ENCODE peak calls at places on chromosomes 16 and 17, in ten cellular contexts. H is upper lobe of left lung, O is transverse colon, Y is breast epithelium, B is HCT116, C is prostate gland, D is GM23338, X is SK-N-SH, Q is sigmoid colon, G is spleen. T is an unnamed sample.
A peak's percentile ranks its signal among the peaks of the same experiment; 100 is the strongest.

GRCh38 chr17:7435676-7436555 is 681 bp downstream of the TMEM102 start:
- DNase-seq in H (peak; percentile 71), O (peak; percentile 69), Y (peak; percentile 63), B (peak; percentile 29), C (peak; percentile 25), D (peak; percentile 80), X (peak; percentile 57), Q (no peak), G (peak; percentile 90), T (peak; percentile 61)

GRCh38 chr17:81456798-81457197 is 55.8 kb downstream of the ACTG1 start:
- DNase-seq in H (no peak), O (no peak), Y (no peak), B (no peak), C (no peak), D (no peak), X (no peak), Q (no peak), G (no peak), T (no peak)

GRCh38 chr16:8958344-8958808 is 5.3 kb downstream of the USP7 start:
- DNase-seq in H (no peak), O (peak; percentile 52), Y (no peak), B (no peak), C (no peak), D (no peak), X (peak; percentile 62), Q (peak; percentile 76), G (peak; percentile 79), T (no peak)

GRCh38 chr16:13702614-13703013 is 217.3 kb upstream of the ERCC4 start:
- DNase-seq in H (no peak), O (no peak), Y (peak; percentile 50), B (no peak), C (peak; percentile 69), D (no peak), X (no peak), Q (no peak), G (no peak), T (no peak)

GRCh38 chr17:81599719-81600486 is 37.0 kb downstream of the NPLOC4 start:
- DNase-seq in H (no peak), O (peak; percentile 14), Y (no peak), B (no peak), C (no peak), D (peak; percentile 20), X (no peak), Q (peak; percentile 73), G (no peak), T (no peak)

GRCh38 chr16:23754594-23755483 is at the start of gene CHP2:
- DNase-seq in H (no peak), O (peak; percentile 86), Y (no peak), B (no peak), C (no peak), D (peak; percentile 63), X (peak; percentile 58), Q (no peak), G (no peak), T (no peak)

GRCh38 chr16:64478258-64478906 is 643.5 kb downstream of the CDH11 start:
- DNase-seq in H (no peak), O (no peak), Y (no peak), B (no peak), C (peak; percentile 51), D (no peak), X (no peak), Q (no peak), G (no peak), T (no peak)

GRCh38 chr16:86874141-86874540 is 295.8 kb downstream of the FOXL1 start:
- DNase-seq in H (no peak), O (no peak), Y (no peak), B (peak; percentile 6), C (no peak), D (peak; percentile 74), X (peak; percentile 62), Q (no peak), G (no peak), T (no peak)

GRCh38 chr17:63751806-63752205 is 10.2 kb upstream of the STRADA start:
- DNase-seq in H (peak; percentile 49), O (no peak), Y (no peak), B (no peak), C (no peak), D (no peak), X (no peak), Q (no peak), G (no peak), T (no peak)

GRCh38 chr17:58960068-58960467 is 146.6 kb downstream of the TRIM37 start:
- DNase-seq in H (peak; percentile 35), O (no peak), Y (no peak), B (peak; percentile 63), C (peak; percentile 72), D (peak; percentile 50), X (no peak), Q (no peak), G (no peak), T (peak; percentile 26)

GRCh38 chr16:85396879-85397871 is 215.9 kb upstream of the GSE1 start:
- DNase-seq in H (no peak), O (no peak), Y (no peak), B (no peak), C (no peak), D (peak; percentile 54), X (no peak), Q (peak; percentile 65), G (peak; percentile 66), T (no peak)

GRCh38 chr17:29295420-29295819 is 1.5 kb upstream of the NUFIP2 start:
- DNase-seq in H (no peak), O (no peak), Y (no peak), B (no peak), C (no peak), D (no peak), X (no peak), Q (no peak), G (no peak), T (no peak)

GRCh38 chr17:520447-521167 is 168.0 kb upstream of the RPH3AL start:
- DNase-seq in H (peak; percentile 40), O (no peak), Y (no peak), B (no peak), C (no peak), D (peak; percentile 68), X (peak; percentile 41), Q (no peak), G (no peak), T (no peak)

GRCh38 chr17:1562178-1562643 is 381 bp downstream of the PITPNA start:
- DNase-seq in H (no peak), O (peak; percentile 57), Y (peak; percentile 32), B (no peak), C (no peak), D (peak; percentile 50), X (peak; percentile 85), Q (peak; percentile 76), G (peak; percentile 93), T (no peak)

GRCh38 chr17:4895676-4896331 is 3.5 kb upstream of the C17orf107 start:
- DNase-seq in H (no peak), O (no peak), Y (no peak), B (no peak), C (no peak), D (peak; percentile 82), X (no peak), Q (no peak), G (no peak), T (no peak)
- TF ChIP-seq CTCF in H (no peak), O (no peak), Y (no peak), B (no peak), C (no peak), D (peak; percentile 73), X (no peak), Q (no peak), G (no peak), T (no peak)

GRCh38 chr16:75112281-75113045 is 4.1 kb downstream of the LDHD start:
- DNase-seq in H (no peak), O (no peak), Y (no peak), B (no peak), C (no peak), D (no peak), X (no peak), Q (no peak), G (peak; percentile 70), T (no peak)

GRCh38 chr16:75113541-75114121 is 2.9 kb downstream of the LDHD start:
- DNase-seq in H (no peak), O (no peak), Y (no peak), B (no peak), C (no peak), D (no peak), X (no peak), Q (no peak), G (peak; percentile 63), T (no peak)

GRCh38 chr16:75111514-75112280 is 4.9 kb downstream of the LDHD start:
- DNase-seq in H (no peak), O (no peak), Y (no peak), B (no peak), C (no peak), D (no peak), X (no peak), Q (no peak), G (peak; percentile 66), T (no peak)

GRCh38 chr16:75114179-75114945 is 2.2 kb downstream of the LDHD start:
- DNase-seq in H (no peak), O (no peak), Y (no peak), B (no peak), C (no peak), D (no peak), X (peak; percentile 32), Q (no peak), G (peak; percentile 76), T (no peak)

GRCh38 chr16:75113046-75113491 is 3.5 kb downstream of the LDHD start:
- DNase-seq in H (no peak), O (no peak), Y (no peak), B (no peak), C (no peak), D (no peak), X (no peak), Q (no peak), G (peak; percentile 36), T (no peak)
- TF ChIP-seq POLR2AphosphoS5 in H (no peak), O (no peak), Y (no peak), B (no peak), C (no peak), D (no peak), X (no peak), Q (no peak), G (no peak), T (no peak)

DNA sequence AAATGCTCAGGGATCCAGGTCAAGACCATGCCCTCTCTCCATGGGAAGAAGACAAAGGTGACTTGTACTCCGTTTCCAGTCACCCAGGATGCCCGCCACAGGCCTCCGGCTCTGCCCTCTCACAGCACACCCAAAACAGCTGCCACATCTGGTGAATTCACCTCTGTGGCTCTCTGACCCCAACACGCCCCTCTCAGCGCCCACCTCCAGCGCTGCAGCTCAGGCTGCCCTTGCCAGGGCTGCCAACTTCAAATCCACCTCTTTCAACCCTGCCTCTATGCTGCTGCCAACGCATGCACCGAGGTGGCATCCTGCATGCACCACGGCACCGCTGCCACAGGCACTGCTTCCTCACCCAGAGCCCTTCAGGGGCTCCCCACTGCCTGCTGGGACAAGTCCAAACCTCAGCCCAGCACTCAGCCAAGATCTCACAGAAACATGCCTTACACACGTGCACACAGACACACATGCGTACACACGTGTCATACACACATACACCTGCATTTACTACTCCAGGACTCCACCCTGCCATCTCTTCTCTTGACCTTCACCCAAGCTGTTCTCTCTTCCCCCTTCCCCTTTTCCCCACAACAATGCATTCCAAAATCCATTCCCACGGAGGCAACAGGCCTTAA is 7.5 kb downstream of the HID1 start:
- DNase-seq in H (no peak), O (no peak), Y (no peak), B (no peak), C (no peak), D (no peak), X (no peak), Q (no peak), G (no peak), T (no peak)
- TF ChIP-seq CTCF in H (no peak), O (no peak), Y (no peak), B (no peak), C (no peak), D (no peak), X (no peak), Q (no peak), G (no peak), T (no peak)

GRCh38 chr16:83715217-83715920 is 92.4 kb upstream of the HSBP1 start:
- DNase-seq in H (peak; percentile 82), O (no peak), Y (no peak), B (no peak), C (peak; percentile 44), D (no peak), X (no peak), Q (no peak), G (no peak), T (no peak)
- TF ChIP-seq POLR2AphosphoS5 in H (peak; percentile 22), O (no peak), Y (no peak), B (no peak), C (peak; percentile 32), D (no peak), X (no peak), Q (no peak), G (no peak), T (no peak)